ENCODE peak calls at places on chromosome 12, in four cellular contexts. One of them, this sample, is unnamed.
A peak's percentile ranks its signal among the peaks of the same experiment; 100 is the strongest.

GRCh38 chr12:127726928-127727327 is 540.0 kb upstream of the TMEM132C start:
- DNase-seq in GM04504: no peak
- DNase-seq in NB4: no peak
- DNase-seq in ureter: no peak
- DNase-seq in this sample: no peak

GRCh38 chr12:62520361-62520760 is 53.7 kb downstream of the MON2 start:
- DNase-seq in NB4: no peak
- DNase-seq in ureter: no peak
- DNase-seq in GM04504: no peak
- DNase-seq in this sample: no peak

GRCh38 chr12:78086553-78087362 is 256.1 kb downstream of the NAV3 start:
- DNase-seq in NB4: no peak
- DNase-seq in ureter: no peak
- DNase-seq in GM04504: no peak
- DNase-seq in this sample: no peak

GRCh38 chr12:71536939-71537622 is 97.5 kb downstream of the LGR5 start:
- DNase-seq in GM04504: no peak
- DNase-seq in ureter: no peak
- DNase-seq in NB4: no peak
- DNase-seq in this sample: no peak

GRCh38 chr12:110901401-110901800 is 19.0 kb downstream of the MYL2 start:
- DNase-seq in GM04504: no peak
- DNase-seq in NB4: no peak
- DNase-seq in ureter: no peak
- DNase-seq in this sample: no peak

GRCh38 chr12:18824287-18824686 is 86.4 kb downstream of the CAPZA3 start:
- DNase-seq in GM04504: no peak
- DNase-seq in NB4: peak; percentile 89
- DNase-seq in ureter: no peak
- DNase-seq in this sample: no peak

GRCh38 chr12:39103552-39104165 is 198.3 kb upstream of the CPNE8 start:
- DNase-seq in ureter: no peak
- DNase-seq in NB4: peak; percentile 68
- DNase-seq in GM04504: peak; percentile 39
- DNase-seq in this sample: no peak

GRCh38 chr12:4027412-4027811 is 154.2 kb upstream of the PARP11 start:
- DNase-seq in NB4: peak; percentile 6
- DNase-seq in GM04504: no peak
- DNase-seq in ureter: no peak
- DNase-seq in this sample: no peak

GRCh38 chr12:51941011-51941561 is 10.4 kb upstream of the ACVR1B start:
- DNase-seq in GM04504: no peak
- DNase-seq in ureter: no peak
- DNase-seq in NB4: no peak
- DNase-seq in this sample: peak; percentile 7

GRCh38 chr12:92845320-92845719 is 83.8 kb downstream of the EEA1 start:
- DNase-seq in ureter: no peak
- DNase-seq in GM04504: no peak
- DNase-seq in NB4: no peak
- DNase-seq in this sample: no peak

GRCh38 chr12:2170376-2170775 is 117.6 kb downstream of the CACNA1C start:
- DNase-seq in ureter: no peak
- DNase-seq in NB4: peak; percentile 7
- DNase-seq in GM04504: no peak
- DNase-seq in this sample: no peak

GRCh38 chr12:56520025-56520810 is 1.4 kb upstream of the RBMS2 start:
- DNase-seq in GM04504: no peak
- DNase-seq in ureter: no peak
- DNase-seq in NB4: no peak
- DNase-seq in this sample: no peak

GRCh38 chr12:52183544-52183910 is 8.3 kb downstream of the KRT80 start:
- DNase-seq in ureter: no peak
- DNase-seq in NB4: no peak
- DNase-seq in GM04504: no peak
- DNase-seq in this sample: no peak

GRCh38 chr12:93146278-93146939 is 217.3 kb upstream of the EEA1 start:
- DNase-seq in NB4: no peak
- DNase-seq in GM04504: no peak
- DNase-seq in ureter: no peak
- DNase-seq in this sample: no peak

GRCh38 chr12:56628671-56629458 is 1.3 kb downstream of the BAZ2A start:
- DNase-seq in ureter: peak; percentile 65
- DNase-seq in GM04504: peak; percentile 59
- DNase-seq in NB4: peak; percentile 73
- DNase-seq in this sample: peak; percentile 70

GRCh38 chr12:94956936-94957464 is 46.5 kb downstream of the NDUFA12 start:
- DNase-seq in ureter: no peak
- DNase-seq in GM04504: no peak
- DNase-seq in NB4: no peak
- DNase-seq in this sample: no peak

GRCh38 chr12:33649992-33650391 is 210.4 kb upstream of the SYT10 start:
- DNase-seq in ureter: no peak
- DNase-seq in NB4: no peak
- DNase-seq in GM04504: no peak
- DNase-seq in this sample: no peak